ENCODE peak calls at places on chromosomes 12 and 14, in ten cellular contexts. V is left ventricle myocardium inferior; E is lung; G is tibial artery; B is activated CD4-positive, CD25-positive, alpha-beta regulatory T cell; S is foreskin keratinocyte; W is heart left ventricle; A is ACHN; H is colonic mucosa; O is NCI-H774. R is an unnamed sample.

GRCh38 chr12:95182868-95183415 is 34.3 kb downstream of the FGD6 start:
- DNase-seq in V (no peak), E (no peak), G (no peak), B (no peak), S (peak), W (no peak), A (peak), H (no peak), O (no peak), R (no peak)

GRCh38 chr14:53670701-53671100 is 285.9 kb downstream of the BMP4 start:
- DNase-seq in V (no peak), E (no peak), G (no peak), B (no peak), S (peak), W (no peak), A (no peak), H (no peak), O (no peak), R (no peak)

GRCh38 chr14:59130472-59130871 is 58.0 kb upstream of the DAAM1 start:
- DNase-seq in V (no peak), E (no peak), G (no peak), B (no peak), S (no peak), W (no peak), A (no peak), H (no peak), O (no peak), R (no peak)

GRCh38 chr14:92719421-92719820 is 29.0 kb downstream of the LGMN start:
- DNase-seq in V (no peak), E (no peak), G (no peak), B (no peak), S (no peak), W (no peak), A (no peak), H (no peak), O (no peak), R (no peak)

GRCh38 chr14:30820674-30821073 is 53.7 kb upstream of the COCH start:
- DNase-seq in V (no peak), E (no peak), G (no peak), B (no peak), S (no peak), W (no peak), A (no peak), H (no peak), O (no peak), R (no peak)

GRCh38 chr12:89140580-89141236 is 211.6 kb downstream of the DUSP6 start:
- DNase-seq in V (peak), E (no peak), G (no peak), B (no peak), S (no peak), W (peak), A (no peak), H (no peak), O (no peak), R (no peak)

GRCh38 chr12:13465641-13466040 is 269.1 kb downstream of the EMP1 start:
- DNase-seq in V (peak), E (no peak), G (no peak), B (no peak), S (no peak), W (peak), A (no peak), H (no peak), O (no peak), R (no peak)

GRCh38 chr12:107126688-107127481 is 33.5 kb upstream of the CRY1 start:
- DNase-seq in V (no peak), E (no peak), G (no peak), B (no peak), S (no peak), W (no peak), A (peak), H (no peak), O (peak), R (no peak)

GRCh38 chr12:69157023-69157655 is 82.2 kb upstream of the CPSF6 start:
- DNase-seq in V (peak), E (peak), G (peak), B (peak), S (peak), W (peak), A (peak), H (peak), O (peak), R (peak)

GRCh38 chr12:59973515-59973914 is 377.7 kb downstream of the SLC16A7 start:
- DNase-seq in V (no peak), E (no peak), G (no peak), B (no peak), S (peak), W (no peak), A (no peak), H (no peak), O (no peak), R (no peak)

R was measured in K562.